ENCODE peak calls at places on chromosomes 11 and 22, in four cellular contexts. J is K562, L is WTC11, T is SK-N-SH. B is an unnamed sample.

GRCh38 chr22:37059876-37060449 is 8.4 kb downstream of the KCTD17 start:
- DNase-seq in L (no peak), T (no peak), J (no peak), B (no peak)

GRCh38 chr11:3003396-3004231 is 11.5 kb upstream of the NAP1L4 start:
- DNase-seq in T (no peak), J (no peak), L (no peak), B (no peak)

GRCh38 chr11:111549196-111549868 is 8.8 kb downstream of the LAYN start:
- DNase-seq in T (peak; percentile 51), J (no peak), L (no peak), B (no peak)

GRCh38 chr22:27995801-27996528 is 76.9 kb upstream of the PITPNB start:
- DNase-seq in J (no peak), T (no peak), L (no peak), B (no peak)

GRCh38 chr11:61639816-61640443 is 40.3 kb upstream of the DAGLA start:
- DNase-seq in L (no peak), J (no peak), T (no peak), B (no peak)

GRCh38 chr22:24564376-24565058 is 8.7 kb downstream of the SNRPD3 start:
- DNase-seq in T (no peak), J (no peak), L (no peak), B (no peak)

GRCh38 chr22:38162881-38163843 is 18.5 kb downstream of the PLA2G6 start:
- DNase-seq in J (no peak), L (no peak), T (no peak), B (no peak)

GRCh38 chr11:28922351-28922981 is 814.3 kb downstream of the METTL15 start:
- DNase-seq in L (no peak), J (no peak), T (no peak), B (no peak)

GRCh38 chr11:71446942-71447688 is 1.1 kb downstream of the DHCR7 start:
- DNase-seq in L (no peak), J (no peak), T (no peak), B (no peak)

GRCh38 chr11:123132881-123133280 is 62.2 kb downstream of the CLMP start:
- DNase-seq in J (no peak), L (no peak), T (no peak), B (no peak)

GRCh38 chr22:37306494-37306829 is 24.2 kb downstream of the CYTH4 start:
- DNase-seq in T (no peak), L (no peak), J (no peak), B (no peak)

GRCh38 chr11:90449643-90450042 is 226.8 kb upstream of the CHORDC1 start:
- DNase-seq in L (no peak), T (peak; percentile 11), J (no peak), B (no peak)

GRCh38 chr11:113675003-113675471 is 31.1 kb downstream of the TMPRSS5 start:
- DNase-seq in J (peak; percentile 38), L (no peak), T (no peak), B (no peak)

GRCh38 chr11:130904380-130904779 is 11.9 kb downstream of the SNX19 start:
- DNase-seq in T (peak; percentile 14), L (no peak), J (no peak), B (no peak)

GRCh38 chr22:23875801-23876200 is 18.1 kb downstream of the SLC2A11 start:
- DNase-seq in J (no peak), T (no peak), L (no peak), B (no peak)

GRCh38 chr11:130840683-130841082 is 75.6 kb downstream of the SNX19 start:
- DNase-seq in L (no peak), J (no peak), T (no peak), B (no peak)

GRCh38 chr11:82750643-82751139 is 17.0 kb upstream of the FAM181B start:
- DNase-seq in L (peak; percentile 19), J (no peak), T (peak; percentile 47), B (no peak)

GRCh38 chr11:43810929-43811596 is 69.6 kb upstream of the ALKBH3 start:
- DNase-seq in T (no peak), J (peak; percentile 11), L (no peak), B (no peak)

GRCh38 chr11:3609416-3610265 is 32.2 kb downstream of the ART5 start:
- DNase-seq in T (peak; percentile 75), L (no peak), J (peak; percentile 56), B (no peak)

GRCh38 chr11:29255401-29255800 is 761.4 kb downstream of the KCNA4 start:
- DNase-seq in L (no peak), T (no peak), J (no peak), B (no peak)

GRCh38 chr11:72814139-72814830 is at the start of gene ATG16L2:
- DNase-seq in J (peak; percentile 93), L (peak; percentile 84), T (peak; percentile 98), B (peak; percentile 93)

GRCh38 chr11:101030015-101030414 is 99.6 kb downstream of the PGR start:
- DNase-seq in J (no peak), T (no peak), L (no peak), B (no peak)

GRCh38 chr11:101031713-101032112 is 97.9 kb downstream of the PGR start:
- DNase-seq in T (no peak), J (no peak), L (no peak), B (no peak)

GRCh38 chr11:101030692-101031091 is 98.9 kb downstream of the PGR start:
- DNase-seq in J (no peak), L (no peak), T (no peak), B (no peak)

GRCh38 chr11:101035872-101036271 is 93.7 kb downstream of the PGR start:
- DNase-seq in L (no peak), T (no peak), J (no peak), B (no peak)

DNA sequence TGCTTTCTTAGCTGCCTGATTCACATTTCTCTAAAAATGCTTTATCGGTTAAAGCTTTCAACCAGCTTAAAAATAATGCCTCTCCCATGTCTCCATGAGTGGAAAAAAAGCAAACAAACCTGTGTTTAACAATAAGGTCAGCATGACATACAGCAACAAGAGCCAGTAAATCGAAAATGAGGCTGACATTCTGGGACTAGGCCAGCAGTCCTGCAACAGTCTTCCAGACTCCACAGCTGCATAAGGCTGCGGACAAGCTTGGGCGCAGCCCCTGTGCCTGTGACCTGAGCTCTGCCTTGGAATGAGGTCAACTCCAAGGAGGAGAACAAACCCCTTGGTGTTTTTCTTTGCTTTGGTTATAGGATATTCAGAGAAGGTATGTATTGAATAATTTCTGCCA is 95.5 kb downstream of the PGR start:
- DNase-seq in T (no peak), J (no peak), L (peak; percentile 11), B (no peak)
- TF ChIP-seq TEAD4 in T (no peak), J (no peak), L (no peak), B (no peak)

GRCh38 chr11:110251837-110252236 is 44.6 kb downstream of the RDX start:
- DNase-seq in L (no peak), J (no peak), T (no peak), B (no peak)
- TF ChIP-seq TEAD4 in L (no peak), J (no peak), T (no peak), B (no peak)

GRCh38 chr22:39528681-39529486 is 3.7 kb downstream of the RPS19BP1 start:
- DNase-seq in T (peak; percentile 77), J (peak; percentile 77), L (peak; percentile 94), B (peak; percentile 89)

GRCh38 chr22:39529487-39529851 is 3.1 kb downstream of the RPS19BP1 start:
- DNase-seq in J (no peak), T (no peak), L (no peak), B (no peak)

GRCh38 chr22:39532215-39533071 is at the start of gene RPS19BP1:
- DNase-seq in J (peak; percentile 93), L (peak; percentile 98), T (peak; percentile 86), B (peak; percentile 94)

GRCh38 chr22:39530136-39530535 is 2.4 kb downstream of the RPS19BP1 start:
- DNase-seq in J (no peak), L (no peak), T (no peak), B (no peak)

DNA sequence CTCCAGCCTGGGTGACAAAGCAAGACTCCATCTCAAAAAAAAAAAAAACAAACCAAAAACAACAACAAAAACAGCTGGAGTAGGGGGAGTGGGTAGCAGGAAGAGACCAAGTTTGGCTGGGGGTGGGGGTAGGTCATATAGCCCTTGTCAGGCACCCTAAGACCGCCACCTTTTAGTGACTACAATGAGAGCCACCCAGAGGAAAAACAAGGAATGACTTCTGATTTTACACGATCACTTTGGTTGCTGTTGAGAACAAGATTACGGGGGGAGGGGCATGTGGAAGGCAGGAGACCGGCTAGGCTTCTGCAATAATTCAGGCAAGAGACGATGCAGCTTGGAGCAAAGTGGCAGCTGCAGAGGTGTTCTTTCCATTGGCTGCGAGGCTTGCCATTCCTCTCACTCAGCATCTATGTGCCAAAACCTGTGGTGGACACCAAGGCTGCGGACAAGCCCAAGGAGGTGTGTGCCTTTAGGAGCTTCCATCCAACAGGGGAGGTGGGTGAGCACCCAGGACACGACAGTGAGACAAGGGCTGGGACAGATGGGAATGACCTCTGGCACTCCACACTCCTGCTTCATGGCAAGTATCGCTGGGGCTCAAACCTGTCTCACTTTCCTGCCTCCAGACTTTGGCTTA is 1.7 kb downstream of the RPS19BP1 start:
- DNase-seq in J (peak; percentile 69), L (no peak), T (peak; percentile 45), B (no peak)
- TF ChIP-seq TEAD4 in J (no peak), L (no peak), T (no peak), B (no peak)

DNA sequence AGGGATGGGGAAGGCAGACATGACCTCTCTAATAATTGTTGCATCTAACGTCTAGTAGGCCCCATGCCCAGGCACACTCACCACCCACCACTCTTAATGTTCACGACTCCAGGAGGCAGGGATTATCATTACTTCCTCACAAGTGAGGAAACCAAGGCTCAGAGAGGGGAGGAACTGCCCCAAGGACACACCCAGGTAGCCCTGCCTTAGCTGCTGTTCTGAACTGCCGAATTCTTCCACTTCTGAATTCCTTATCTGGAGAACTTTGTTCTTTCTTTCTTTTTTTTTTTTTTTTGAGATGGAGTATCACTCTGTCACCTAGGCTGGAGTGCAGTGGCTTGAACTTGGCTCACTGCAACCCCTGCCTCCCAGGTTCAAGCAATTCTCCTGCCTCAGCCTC is 16.7 kb downstream of the SLCO2B1 start:
- DNase-seq in L (no peak), T (no peak), J (no peak), B (no peak)
- TF ChIP-seq TEAD4 in L (no peak), T (no peak), J (no peak), B (no peak)

DNA sequence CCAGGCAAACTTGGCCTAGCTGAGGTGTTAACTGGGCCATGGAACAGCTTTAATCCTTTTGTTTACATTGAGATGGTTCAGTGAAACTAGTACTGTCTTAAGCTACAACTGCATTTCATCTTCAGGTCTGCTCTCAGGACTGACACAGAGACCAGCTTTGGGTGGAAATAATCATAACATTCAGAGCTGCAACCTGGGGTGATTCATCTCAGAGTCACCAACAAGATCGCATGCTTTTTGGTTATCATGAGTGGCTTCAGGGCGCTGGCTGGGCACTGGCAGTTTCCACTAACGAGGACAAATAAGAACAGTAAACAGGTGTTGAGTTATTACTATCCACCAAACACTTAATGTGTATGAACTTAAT is 60.9 kb upstream of the PAX6 start:
- DNase-seq in T (no peak), L (no peak), J (no peak), B (no peak)
- TF ChIP-seq TEAD4 in T (no peak), L (no peak), J (no peak), B (no peak)

GRCh38 chr11:104897891-104898684 is at the start of gene CASP12:
- DNase-seq in J (no peak), L (no peak), T (no peak), B (no peak)
- TF ChIP-seq TEAD4 in J (no peak), L (no peak), T (no peak), B (no peak)